ENCODE peak calls at places on chromosomes 13 and 19, in ten cellular contexts. Z is ACHN; L is iPS-NIHi11; Y is amygdala; U is stimulated activated CD4-positive, alpha-beta T cell treated with anti-CD3 and anti-CD28 coated beads, Interleukin-2, amount 100 ng/mL, for 48 hours; P is left ventricle myocardium inferior; F is PC-9; Q is M059J; T is heart left ventricle; R is body of pancreas. O is an unnamed sample.

GRCh38 chr13:86892330-86892729 is 778.8 kb upstream of the SLITRK5 start:
- DNase-seq in Z (no peak), L (no peak), Y (no peak), U (no peak), P (no peak), F (no peak), Q (peak), T (no peak), R (no peak), O (no peak)

GRCh38 chr13:76000131-76000530 is 364.0 kb downstream of the LMO7 start:
- DNase-seq in Z (no peak), L (no peak), Y (no peak), U (no peak), P (no peak), F (no peak), Q (no peak), T (no peak), R (no peak), O (no peak)

GRCh38 chr13:20713751-20714150 is 10.3 kb downstream of the IL17D start:
- DNase-seq in Z (no peak), L (no peak), Y (no peak), U (no peak), P (no peak), F (no peak), Q (peak), T (no peak), R (no peak), O (no peak)

GRCh38 chr19:48745208-48745995 is 1.3 kb downstream of the IZUMO1 start:
- DNase-seq in Z (peak), L (peak), Y (no peak), U (peak), P (no peak), F (peak), Q (peak), T (peak), R (peak), O (no peak)

GRCh38 chr19:29271911-29272310 is 59.0 kb upstream of the UQCRFS1 start:
- DNase-seq in Z (no peak), L (no peak), Y (no peak), U (no peak), P (no peak), F (no peak), Q (no peak), T (no peak), R (no peak), O (no peak)

GRCh38 chr19:4534836-4535658 is at the start of gene PLIN5:
- DNase-seq in Z (peak), L (peak), Y (peak), U (peak), P (peak), F (peak), Q (peak), T (peak), R (peak), O (peak)

GRCh38 chr19:32219881-32220552 is 125.4 kb upstream of the ZNF507 start:
- DNase-seq in Z (no peak), L (no peak), Y (no peak), U (no peak), P (no peak), F (no peak), Q (no peak), T (no peak), R (no peak), O (peak)

GRCh38 chr19:10861118-10861651 is 10.2 kb upstream of the CARM1 start:
- DNase-seq in Z (peak), L (peak), Y (no peak), U (no peak), P (no peak), F (peak), Q (peak), T (no peak), R (peak), O (no peak)

GRCh38 chr13:65964672-65965071 is 1265.5 kb downstream of the PCDH9 start:
- DNase-seq in Z (no peak), L (no peak), Y (no peak), U (no peak), P (no peak), F (no peak), Q (no peak), T (no peak), R (no peak), O (no peak)

GRCh38 chr19:43576479-43576878 is 878 bp downstream of the PINLYP start:
- DNase-seq in Z (no peak), L (no peak), Y (no peak), U (no peak), P (no peak), F (no peak), Q (no peak), T (no peak), R (no peak), O (no peak)

GRCh38 chr19:7705387-7706187 is 3.7 kb upstream of the FCER2 start:
- DNase-seq in Z (no peak), L (no peak), Y (no peak), U (peak), P (peak), F (no peak), Q (no peak), T (peak), R (no peak), O (peak)

GRCh38 chr19:41936416-41936850 is 8.2 kb upstream of the ERFL start:
- DNase-seq in Z (no peak), L (no peak), Y (no peak), U (no peak), P (no peak), F (no peak), Q (peak), T (no peak), R (no peak), O (no peak)

GRCh38 chr13:24165746-24166145 is 5.2 kb downstream of the SPATA13 start:
- DNase-seq in Z (no peak), L (no peak), Y (no peak), U (no peak), P (no peak), F (no peak), Q (peak), T (no peak), R (no peak), O (no peak)

GRCh38 chr13:73967397-73968165 is 166.6 kb downstream of the KLF12 start:
- DNase-seq in Z (peak), L (no peak), Y (no peak), U (no peak), P (no peak), F (no peak), Q (no peak), T (no peak), R (no peak), O (no peak)

GRCh38 chr13:35144496-35144895 is 202.4 kb downstream of the NBEA start:
- DNase-seq in Z (no peak), L (no peak), Y (no peak), U (no peak), P (no peak), F (peak), Q (peak), T (no peak), R (no peak), O (no peak)